ENCODE peak calls at places on chromosomes 7 and 10, in seven cellular contexts. R, W, G, V, H, N and S are unnamed samples.

GRCh38 chr7:140653319-140654108 is 12.9 kb upstream of the DENND2A start:
- DNase-seq in R (no peak), W (peak; percentile 90), G (peak; percentile 71), V (no peak), H (no peak), N (peak; percentile 76), S (peak; percentile 77)

GRCh38 chr10:22475857-22476600 is 130.7 kb downstream of the SPAG6 start:
- DNase-seq in R (peak; percentile 33), W (no peak), G (peak; percentile 15), V (no peak), H (no peak), N (no peak), S (no peak)

GRCh38 chr7:157769870-157770213 is 433.0 kb downstream of the DNAJB6 start:
- DNase-seq in R (peak; percentile 28), W (no peak), G (no peak), V (no peak), H (peak; percentile 56), N (no peak), S (no peak)

GRCh38 chr10:63236113-63236935 is 103.2 kb downstream of the NRBF2 start:
- DNase-seq in R (no peak), W (no peak), G (peak; percentile 70), V (no peak), H (no peak), N (no peak), S (peak; percentile 94)

GRCh38 chr7:54989826-54990225 is 29.0 kb upstream of the EGFR start:
- DNase-seq in R (no peak), W (no peak), G (no peak), V (no peak), H (no peak), N (no peak), S (no peak)

GRCh38 chr10:3057946-3058345 is 9.4 kb upstream of the PFKP start:
- DNase-seq in R (no peak), W (no peak), G (no peak), V (no peak), H (no peak), N (no peak), S (no peak)

GRCh38 chr7:37256631-37257030 is 192.0 kb downstream of the ELMO1 start:
- DNase-seq in R (no peak), W (no peak), G (no peak), V (no peak), H (no peak), N (no peak), S (no peak)

GRCh38 chr10:100186253-100186780 is 488 bp upstream of the ERLIN1 start:
- DNase-seq in R (peak; percentile 42), W (no peak), G (peak; percentile 46), V (no peak), H (peak; percentile 56), N (no peak), S (peak; percentile 65)

GRCh38 chr7:149856-150636 is 42.3 kb upstream of the FAM20C start:
- DNase-seq in R (peak; percentile 72), W (peak; percentile 73), G (no peak), V (peak; percentile 51), H (peak; percentile 84), N (peak; percentile 21), S (peak; percentile 14)

GRCh38 chr7:26696978-26697377 is 167.4 kb downstream of the SKAP2 start:
- DNase-seq in R (no peak), W (no peak), G (no peak), V (no peak), H (no peak), N (no peak), S (no peak)

GRCh38 chr10:71921319-71922027 is 42.7 kb upstream of the CHST3 start:
- DNase-seq in R (peak; percentile 77), W (no peak), G (no peak), V (no peak), H (no peak), N (no peak), S (peak; percentile 44)

GRCh38 chr10:95784279-95784913 is 28.4 kb downstream of the ENTPD1 start:
- DNase-seq in R (no peak), W (no peak), G (no peak), V (no peak), H (no peak), N (no peak), S (no peak)

GRCh38 chr7:150323682-150324365 is 479 bp upstream of the ACTR3C start:
- DNase-seq in R (no peak), W (no peak), G (no peak), V (no peak), H (no peak), N (no peak), S (no peak)

GRCh38 chr7:8371742-8372141 is 61.7 kb upstream of the NXPH1 start:
- DNase-seq in R (no peak), W (no peak), G (no peak), V (no peak), H (no peak), N (no peak), S (no peak)

GRCh38 chr10:377228-377627 is 242.0 kb downstream of the ZMYND11 start:
- DNase-seq in R (no peak), W (no peak), G (no peak), V (no peak), H (no peak), N (no peak), S (no peak)

GRCh38 chr10:122407375-122408125 is 33.0 kb downstream of the PLEKHA1 start:
- DNase-seq in R (no peak), W (no peak), G (no peak), V (no peak), H (no peak), N (no peak), S (peak; percentile 90)

GRCh38 chr10:86291616-86292340 is 74.8 kb downstream of the GRID1 start:
- DNase-seq in R (no peak), W (peak; percentile 84), G (no peak), V (no peak), H (no peak), N (no peak), S (no peak)

GRCh38 chr7:43669286-43670081 is 59.8 kb downstream of the COA1 start:
- DNase-seq in R (no peak), W (peak; percentile 77), G (no peak), V (no peak), H (no peak), N (no peak), S (peak; percentile 34)

GRCh38 chr10:111233439-111233838 is 156.6 kb downstream of the ADRA2A start:
- DNase-seq in R (no peak), W (peak; percentile 71), G (no peak), V (no peak), H (no peak), N (no peak), S (peak; percentile 4)

GRCh38 chr7:30925913-30926312 is 14.3 kb downstream of the AQP1 start:
- DNase-seq in R (peak; percentile 16), W (peak; percentile 10), G (no peak), V (no peak), H (peak; percentile 34), N (no peak), S (no peak)

GRCh38 chr10:4892681-4893080 is 66.7 kb downstream of the AKR1E2 start:
- DNase-seq in R (no peak), W (no peak), G (no peak), V (no peak), H (no peak), N (no peak), S (no peak)

GRCh38 chr7:134897936-134898335 is 88.4 kb upstream of the AGBL3 start:
- DNase-seq in R (no peak), W (no peak), G (no peak), V (no peak), H (no peak), N (no peak), S (no peak)

GRCh38 chr10:28970231-28970630 is 292.9 kb downstream of the BAMBI start:
- DNase-seq in R (no peak), W (no peak), G (no peak), V (no peak), H (no peak), N (no peak), S (peak; percentile 6)

GRCh38 chr7:69781412-69781846 is 183.2 kb downstream of the AUTS2 start:
- DNase-seq in R (peak; percentile 47), W (no peak), G (peak; percentile 83), V (no peak), H (no peak), N (no peak), S (peak; percentile 54)